ENCODE peak calls at places on chromosome X, in four cellular contexts. K, O, S and T are unnamed samples.
A peak's percentile ranks its signal among the peaks of the same experiment; 100 is the strongest.

GRCh38 chrX:9902651-9903050 is 64.5 kb upstream of the CLDN34 start:
- DNase-seq in K (no peak), O (no peak), S (no peak), T (no peak)

GRCh38 chrX:73478961-73479360 is 32.1 kb downstream of the CDX4 start:
- DNase-seq in S (no peak), K (no peak), O (no peak), T (no peak)

GRCh38 chrX:32749075-32749474 is 462.3 kb downstream of the DMD start:
- DNase-seq in K (no peak), O (no peak), S (no peak), T (no peak)

GRCh38 chrX:140723251-140723650 is 13.7 kb downstream of the LINC00632 start:
- DNase-seq in O (peak; percentile 26), S (no peak), K (no peak), T (no peak)

GRCh38 chrX:111435469-111435868 is 23.5 kb upstream of the DCX start:
- DNase-seq in O (no peak), K (no peak), S (no peak), T (no peak)

GRCh38 chrX:121579016-121579760 is 531.8 kb downstream of the GLUD2 start:
- DNase-seq in S (peak; percentile 10), K (no peak), O (peak; percentile 33), T (no peak)

GRCh38 chrX:70196961-70197805 is 19.9 kb downstream of the DGAT2L6 start:
- DNase-seq in S (peak; percentile 62), O (peak; percentile 77), K (peak; percentile 16), T (peak; percentile 26)

GRCh38 chrX:87528487-87528886 is 10.9 kb downstream of the KLHL4 start:
- DNase-seq in O (no peak), K (no peak), S (no peak), T (no peak)

GRCh38 chrX:153662266-153662665 is 11.3 kb downstream of the PNCK start:
- DNase-seq in O (peak; percentile 77), S (peak; percentile 64), K (no peak), T (no peak)

GRCh38 chrX:41858161-41858775 is 65.1 kb downstream of the CASK start:
- DNase-seq in O (no peak), K (no peak), S (no peak), T (no peak)

GRCh38 chrX:134718329-134719317 is 60.4 kb upstream of the PLAC1 start:
- DNase-seq in K (no peak), O (peak; percentile 95), S (no peak), T (peak; percentile 41)

GRCh38 chrX:19672211-19672814 is 157.0 kb upstream of the MAP3K15 start:
- DNase-seq in O (peak; percentile 74), K (no peak), S (no peak), T (no peak)

GRCh38 chrX:73944582-73944947 is 359.4 kb upstream of the ZCCHC13 start:
- DNase-seq in K (no peak), O (no peak), S (no peak), T (no peak)

GRCh38 chrX:143635915-143636314 is at the start of gene SLITRK4:
- DNase-seq in K (no peak), S (no peak), O (no peak), T (no peak)

GRCh38 chrX:18286322-18286831 is 65.7 kb upstream of the BEND2 start:
- DNase-seq in S (no peak), O (no peak), K (no peak), T (no peak)

GRCh38 chrX:103817502-103817901 is 14.6 kb downstream of the RAB9B start:
- DNase-seq in O (peak; percentile 38), K (no peak), S (no peak), T (no peak)

GRCh38 chrX:131828482-131828881 is 194.6 kb upstream of the STK26 start:
- DNase-seq in K (no peak), S (no peak), O (no peak), T (no peak)

GRCh38 chrX:11437642-11438379 is 144.6 kb downstream of the AMELX start:
- DNase-seq in O (no peak), S (peak; percentile 22), K (peak; percentile 20), T (no peak)

DNA sequence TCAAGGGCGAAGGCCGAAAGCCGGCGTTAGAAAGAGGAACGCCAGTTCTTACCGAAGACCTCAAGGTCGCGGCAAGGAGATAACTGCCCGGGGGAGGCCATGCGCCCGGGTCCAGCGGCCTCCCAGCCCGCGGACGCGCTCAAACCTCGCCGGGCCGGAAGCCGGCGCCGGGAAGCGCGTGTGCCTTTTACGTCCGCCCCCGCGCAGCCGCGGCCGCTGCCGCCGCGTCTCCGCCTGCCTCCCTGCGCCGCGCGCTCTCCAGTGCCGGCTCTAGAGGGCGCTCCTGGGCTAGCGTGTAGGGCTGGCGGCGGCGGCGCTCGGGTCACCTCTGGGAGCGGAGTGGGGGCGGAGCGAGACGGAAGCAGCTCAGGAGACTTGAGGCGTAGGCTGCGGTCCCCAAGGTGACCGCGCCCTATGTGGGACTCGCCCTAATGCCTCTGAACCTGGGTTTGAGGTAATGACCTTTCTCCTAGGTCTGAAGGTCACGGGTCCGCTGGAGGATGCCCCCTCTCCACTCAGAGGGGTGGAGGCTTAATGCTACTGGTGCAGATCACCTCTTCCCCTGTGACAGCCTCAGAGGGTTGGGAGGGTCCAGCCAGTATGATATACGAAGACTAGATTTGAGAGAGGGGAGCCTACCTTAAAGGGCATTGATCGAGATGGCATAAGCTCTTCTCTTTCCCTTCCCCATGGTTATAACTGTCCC is 839 bp downstream of the SLC25A5 start:
- DNase-seq in K (peak; percentile 74), O (peak; percentile 84), S (peak; percentile 93), T (peak; percentile 51)
- TF ChIP-seq POLR2A in K (no peak), O (peak; percentile 42), S (no peak), T (peak; percentile 34)

GRCh38 chrX:53323196-53323595 is 41.8 kb upstream of the IQSEC2 start:
- DNase-seq in K (no peak), O (no peak), S (no peak), T (no peak)

GRCh38 chrX:53321943-53322497 is 40.6 kb upstream of the IQSEC2 start:
- DNase-seq in O (no peak), S (no peak), K (no peak), T (no peak)

GRCh38 chrX:53320543-53321215 is 39.3 kb upstream of the IQSEC2 start:
- DNase-seq in S (peak; percentile 17), K (no peak), O (no peak), T (no peak)

GRCh38 chrX:53319614-53320542 is 38.5 kb upstream of the IQSEC2 start:
- DNase-seq in O (no peak), S (no peak), K (no peak), T (no peak)

DNA sequence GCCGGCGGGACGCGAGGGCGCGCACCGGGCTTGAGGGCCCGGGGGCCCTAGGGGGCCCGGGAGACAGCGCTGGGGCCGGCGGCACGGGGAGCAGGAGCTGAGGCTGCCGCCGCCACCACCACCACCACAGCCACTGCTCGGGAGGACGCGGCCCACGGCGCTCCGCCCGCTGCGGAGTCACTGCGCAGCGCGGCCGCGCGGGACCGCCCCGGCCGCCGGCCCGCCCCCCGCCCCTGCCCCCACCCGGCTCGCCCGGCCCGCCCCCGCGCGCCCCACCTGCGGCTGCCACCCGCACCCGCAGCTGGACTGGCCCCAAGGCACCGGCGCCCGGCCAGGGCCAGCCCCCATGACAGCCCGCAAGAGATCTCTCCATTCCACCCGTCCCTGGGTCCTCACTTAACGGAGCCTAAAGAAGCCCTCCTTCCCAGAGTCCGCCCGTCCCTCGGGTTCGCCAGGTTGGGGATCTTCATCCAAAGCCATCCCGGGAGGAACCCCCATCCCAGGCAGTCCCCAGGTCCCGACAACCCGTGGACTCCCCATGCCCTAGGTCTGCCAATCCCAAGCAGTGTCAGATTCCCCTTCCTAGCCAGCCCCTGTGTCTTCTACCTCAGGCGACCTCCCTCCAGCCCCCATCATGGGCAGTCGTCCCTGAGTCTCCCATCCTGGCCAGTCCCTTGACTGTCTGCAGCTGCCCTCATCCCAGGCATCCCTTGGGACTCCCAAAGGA is 40.0 kb upstream of the IQSEC2 start:
- DNase-seq in S (peak; percentile 12), K (no peak), O (no peak), T (no peak)
- TF ChIP-seq POLR2A in S (no peak), K (no peak), O (peak; percentile 63), T (peak; percentile 86)

GRCh38 chrX:69163936-69164741 is 1.1 kb downstream of the PJA1 start:
- DNase-seq in O (no peak), K (no peak), S (peak; percentile 27), T (no peak)

GRCh38 chrX:69161371-69161770 is 3.9 kb downstream of the PJA1 start:
- DNase-seq in O (no peak), S (no peak), K (no peak), T (no peak)

GRCh38 chrX:69162466-69162865 is 2.8 kb downstream of the PJA1 start:
- DNase-seq in O (no peak), K (no peak), S (no peak), T (no peak)

GRCh38 chrX:69161786-69162349 is 3.4 kb downstream of the PJA1 start:
- DNase-seq in O (no peak), S (no peak), K (no peak), T (no peak)

DNA sequence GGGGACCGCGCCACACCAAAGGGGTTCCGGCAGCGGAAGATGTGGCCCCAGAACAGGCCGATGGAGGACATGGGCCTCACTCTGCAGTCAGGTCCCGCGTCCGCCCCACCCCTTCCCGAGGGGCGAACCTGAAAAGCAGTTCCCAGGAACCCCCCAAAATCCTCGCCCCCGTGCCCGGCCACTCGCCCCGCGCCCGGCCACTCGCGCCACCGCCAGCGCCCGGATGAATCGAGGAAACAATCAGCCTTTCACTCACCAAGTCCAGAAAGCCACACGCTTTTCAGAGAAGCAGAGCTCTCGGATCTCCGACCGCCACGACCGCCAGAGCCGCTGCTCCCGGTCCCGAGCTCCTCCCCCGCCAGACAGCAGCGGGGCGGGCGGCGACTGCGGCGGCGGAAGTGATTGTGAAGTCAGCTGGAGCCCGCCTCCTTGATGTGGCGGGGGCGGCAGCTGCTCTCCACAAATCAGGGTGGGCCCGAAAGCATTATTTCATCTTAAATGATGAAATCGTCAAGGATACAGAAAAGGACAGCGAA is at the start of gene PJA1:
- DNase-seq in O (peak; percentile 54), S (peak; percentile 73), K (peak; percentile 64), T (peak; percentile 69)
- TF ChIP-seq POLR2A in O (peak; percentile 46), S (peak; percentile 33), K (peak; percentile 38), T (peak; percentile 63)

GRCh38 chrX:119565110-119565663 is at the start of gene STEEP1:
- DNase-seq in S (peak; percentile 92), O (peak; percentile 96), K (peak; percentile 76), T (peak; percentile 78)
- TF ChIP-seq POLR2A in S (peak; percentile 48), O (peak; percentile 51), K (no peak), T (peak; percentile 41)

GRCh38 chrX:37332987-37333658 is 16.0 kb upstream of the PRRG1 start:
- DNase-seq in O (no peak), S (no peak), K (no peak), T (no peak)
- TF ChIP-seq POLR2A in O (no peak), S (no peak), K (no peak), T (no peak)

DNA sequence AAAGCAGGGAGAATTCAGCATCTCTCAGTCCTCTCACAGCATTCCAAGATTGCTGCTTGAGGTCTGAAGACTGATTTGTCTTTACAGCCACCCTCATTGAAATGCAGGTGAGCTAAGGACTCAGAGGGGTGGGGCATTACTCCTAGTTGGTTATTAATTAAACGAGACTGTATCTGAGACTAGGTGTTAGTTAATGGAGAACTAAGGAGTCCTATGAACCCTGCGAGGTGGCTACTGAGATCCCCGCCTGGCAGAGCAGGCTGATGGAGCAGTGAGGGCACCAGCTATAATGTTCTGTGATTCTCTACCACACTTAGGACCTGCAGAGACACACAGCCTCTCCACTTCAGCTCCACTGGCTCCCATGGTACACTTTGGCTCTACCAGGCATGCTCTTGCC is 215.3 kb downstream of the MID1IP1 start:
- DNase-seq in K (no peak), S (no peak), O (no peak), T (no peak)
- TF ChIP-seq POLR2A in K (no peak), S (no peak), O (no peak), T (no peak)

GRCh38 chrX:37347420-37347819 is 1.7 kb upstream of the PRRG1 start:
- DNase-seq in O (no peak), K (no peak), S (no peak), T (no peak)
- TF ChIP-seq POLR2A in O (no peak), K (no peak), S (no peak), T (no peak)